ENCODE peak calls at places on chromosomes 6 and 20, in ten cellular contexts. C is NCI-H510A treated with DMSO at 0.1 percent for 48 hours, W is ascending aorta, V is psoas muscle, A is kidney tubule cell, I is mesothelial cell of epicardium, Y is lower leg skin, U is progenitor cell of endocrine pancreas, F is EH, L is NCI-H1092. M is an unnamed sample.

GRCh38 chr6:70413829-70414494 is 654 bp downstream of the FAM135A start:
- DNase-seq in V (no peak), F (peak; percentile 18), C (no peak), U (no peak), Y (no peak), I (peak; percentile 23), A (peak; percentile 6), L (no peak), W (no peak), M (peak; percentile 21)

GRCh38 chr20:33445881-33446615 is 2.5 kb upstream of the SNTA1 start:
- DNase-seq in Y (no peak), U (no peak), F (no peak), V (no peak), A (no peak), L (no peak), I (no peak), C (no peak), W (no peak), M (no peak)

GRCh38 chr6:133966654-133967300 is 13.8 kb downstream of the TBPL1 start:
- DNase-seq in Y (no peak), V (no peak), L (no peak), C (no peak), W (no peak), I (no peak), U (no peak), F (no peak), A (no peak), M (no peak)

GRCh38 chr6:88722691-88723090 is 240.7 kb downstream of the RNGTT start:
- DNase-seq in F (peak; percentile 25), A (no peak), I (no peak), W (no peak), L (no peak), C (no peak), V (no peak), U (no peak), Y (no peak), M (no peak)

GRCh38 chr20:44489931-44490330 is 14.3 kb downstream of the TTPAL start:
- DNase-seq in L (no peak), I (no peak), V (no peak), W (no peak), Y (no peak), F (no peak), A (no peak), C (no peak), U (no peak), M (no peak)

GRCh38 chr6:143634486-143634885 is 43.3 kb upstream of the PHACTR2 start:
- DNase-seq in A (peak; percentile 28), U (no peak), V (no peak), L (no peak), C (no peak), I (no peak), F (peak; percentile 41), W (no peak), Y (no peak), M (no peak)

GRCh38 chr20:57650756-57651483 is 30.7 kb upstream of the ZBP1 start:
- DNase-seq in I (no peak), F (no peak), A (no peak), C (no peak), L (no peak), Y (no peak), V (no peak), U (no peak), W (no peak), M (no peak)

GRCh38 chr20:47258745-47259695 is 97.5 kb downstream of the ZMYND8 start:
- DNase-seq in F (peak; percentile 60), W (peak; percentile 81), L (no peak), Y (no peak), I (no peak), A (peak; percentile 71), V (peak; percentile 33), U (no peak), C (no peak), M (no peak)

GRCh38 chr6:63573899-63574553 is 1.7 kb downstream of the LOC128125822 start:
- DNase-seq in L (no peak), U (peak; percentile 20), A (peak; percentile 74), Y (peak; percentile 41), F (peak; percentile 51), I (no peak), V (peak; percentile 23), W (peak; percentile 69), C (peak; percentile 73), M (no peak)

GRCh38 chr20:19249515-19249914 is 37.1 kb downstream of the SLC24A3 start:
- DNase-seq in L (no peak), W (no peak), A (peak; percentile 9), I (no peak), F (peak; percentile 46), V (no peak), U (no peak), C (no peak), Y (no peak), M (no peak)

GRCh38 chr20:58199469-58199868 is 29.0 kb downstream of the ANKRD60 start:
- DNase-seq in V (no peak), L (no peak), U (no peak), C (no peak), F (no peak), A (no peak), I (no peak), W (no peak), Y (no peak), M (no peak)